ENCODE peak calls at places on chromosomes 13 and 19, in eight cellular contexts. One of them, this sample, is unnamed.

GRCh38 chr19:51368366-51369282 is at the start of gene CLDND2:
- DNase-seq in fibroblast of lung: no peak
- DNase-seq in gastrocnemius medialis: no peak
- DNase-seq in AG04450: no peak
- DNase-seq in BJ: no peak
- DNase-seq in transverse colon: no peak
- DNase-seq in foreskin fibroblast: no peak
- DNase-seq in A549: no peak
- DNase-seq in this sample: no peak

GRCh38 chr13:60398949-60399589 is 2.0 kb downstream of the TDRD3 start:
- DNase-seq in AG04450: no peak
- DNase-seq in fibroblast of lung: peak
- DNase-seq in gastrocnemius medialis: no peak
- DNase-seq in A549: no peak
- DNase-seq in transverse colon: peak
- DNase-seq in foreskin fibroblast: peak
- DNase-seq in BJ: no peak
- DNase-seq in this sample: peak

GRCh38 chr19:46144756-46145155 is 3.3 kb upstream of the IGFL2 start:
- DNase-seq in AG04450: no peak
- DNase-seq in BJ: no peak
- DNase-seq in gastrocnemius medialis: no peak
- DNase-seq in A549: peak
- DNase-seq in fibroblast of lung: no peak
- DNase-seq in foreskin fibroblast: no peak
- DNase-seq in transverse colon: peak
- DNase-seq in this sample: no peak

GRCh38 chr19:15284896-15285295 is 47.4 kb downstream of the BRD4 start:
- DNase-seq in fibroblast of lung: no peak
- DNase-seq in BJ: no peak
- DNase-seq in gastrocnemius medialis: no peak
- DNase-seq in A549: no peak
- DNase-seq in AG04450: no peak
- DNase-seq in transverse colon: no peak
- DNase-seq in foreskin fibroblast: peak
- DNase-seq in this sample: no peak

GRCh38 chr13:92265408-92265807 is 867.0 kb downstream of the GPC5 start:
- DNase-seq in transverse colon: no peak
- DNase-seq in gastrocnemius medialis: no peak
- DNase-seq in BJ: no peak
- DNase-seq in foreskin fibroblast: no peak
- DNase-seq in fibroblast of lung: peak
- DNase-seq in A549: no peak
- DNase-seq in AG04450: no peak
- DNase-seq in this sample: no peak

GRCh38 chr13:48050550-48050949 is 13.0 kb downstream of the NUDT15 start:
- DNase-seq in foreskin fibroblast: no peak
- DNase-seq in fibroblast of lung: no peak
- DNase-seq in gastrocnemius medialis: no peak
- DNase-seq in AG04450: no peak
- DNase-seq in A549: no peak
- DNase-seq in transverse colon: no peak
- DNase-seq in BJ: no peak
- DNase-seq in this sample: no peak

GRCh38 chr13:46756977-46757376 is 40.0 kb downstream of the ESD start:
- DNase-seq in gastrocnemius medialis: no peak
- DNase-seq in A549: no peak
- DNase-seq in foreskin fibroblast: peak
- DNase-seq in transverse colon: no peak
- DNase-seq in BJ: no peak
- DNase-seq in AG04450: no peak
- DNase-seq in fibroblast of lung: peak
- DNase-seq in this sample: peak

GRCh38 chr13:65264066-65264465 is 1966.1 kb downstream of the PCDH9 start:
- DNase-seq in gastrocnemius medialis: no peak
- DNase-seq in A549: no peak
- DNase-seq in foreskin fibroblast: no peak
- DNase-seq in fibroblast of lung: no peak
- DNase-seq in BJ: no peak
- DNase-seq in transverse colon: no peak
- DNase-seq in AG04450: no peak
- DNase-seq in this sample: no peak

GRCh38 chr19:16836115-16836905 is 7.1 kb downstream of the SIN3B start:
- DNase-seq in BJ: no peak
- DNase-seq in fibroblast of lung: peak
- DNase-seq in transverse colon: peak
- DNase-seq in A549: no peak
- DNase-seq in gastrocnemius medialis: no peak
- DNase-seq in foreskin fibroblast: peak
- DNase-seq in AG04450: no peak
- DNase-seq in this sample: peak

GRCh38 chr13:110799246-110800236 is 86.0 kb downstream of the ING1 start:
- DNase-seq in fibroblast of lung: peak
- DNase-seq in gastrocnemius medialis: no peak
- DNase-seq in AG04450: peak
- DNase-seq in transverse colon: no peak
- DNase-seq in A549: no peak
- DNase-seq in BJ: peak
- DNase-seq in foreskin fibroblast: peak
- DNase-seq in this sample: peak

GRCh38 chr13:45364876-45365557 is 24.0 kb upstream of the TPT1 start:
- DNase-seq in BJ: no peak
- DNase-seq in transverse colon: no peak
- DNase-seq in foreskin fibroblast: no peak
- DNase-seq in gastrocnemius medialis: no peak
- DNase-seq in AG04450: no peak
- DNase-seq in A549: no peak
- DNase-seq in fibroblast of lung: no peak
- DNase-seq in this sample: no peak

GRCh38 chr13:32305646-32306045 is 9.5 kb downstream of the ZAR1L start:
- DNase-seq in gastrocnemius medialis: no peak
- DNase-seq in fibroblast of lung: no peak
- DNase-seq in A549: no peak
- DNase-seq in AG04450: no peak
- DNase-seq in foreskin fibroblast: no peak
- DNase-seq in BJ: no peak
- DNase-seq in transverse colon: no peak
- DNase-seq in this sample: no peak

DNA sequence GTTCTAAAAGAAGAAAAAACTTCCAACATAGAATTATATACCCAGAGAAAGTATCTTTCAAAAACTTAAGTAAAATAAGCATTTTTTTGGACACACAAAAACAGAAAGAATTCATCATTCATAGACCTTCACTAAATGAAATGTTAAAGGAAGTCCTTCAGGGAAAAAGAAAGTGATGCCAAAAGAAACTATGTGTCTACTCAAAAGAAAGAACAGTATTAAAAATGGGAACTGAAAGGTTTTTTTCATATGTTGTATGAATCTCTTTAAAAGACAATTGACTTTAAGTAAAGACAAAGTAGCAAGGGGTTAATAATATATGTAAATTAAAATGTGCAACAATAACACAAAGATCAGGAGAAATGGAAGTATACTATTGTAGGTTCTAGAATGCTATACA is 96.5 kb downstream of the DHRS12 start:
- DNase-seq in BJ: no peak
- DNase-seq in gastrocnemius medialis: no peak
- DNase-seq in A549: no peak
- DNase-seq in foreskin fibroblast: no peak
- DNase-seq in fibroblast of lung: no peak
- DNase-seq in transverse colon: no peak
- DNase-seq in AG04450: no peak
- DNase-seq in this sample: no peak
- H3K4me3 ChIP-seq in BJ: no peak
- H3K4me3 ChIP-seq in gastrocnemius medialis: no peak
- H3K4me3 ChIP-seq in A549: no peak
- H3K4me3 ChIP-seq in foreskin fibroblast: no peak
- H3K4me3 ChIP-seq in fibroblast of lung: no peak
- H3K4me3 ChIP-seq in transverse colon: no peak
- H3K4me3 ChIP-seq in AG04450: no peak
- H3K4me3 ChIP-seq in this sample: no peak

GRCh38 chr19:37466798-37467607 is at the start of gene ZNF569:
- DNase-seq in fibroblast of lung: peak
- DNase-seq in foreskin fibroblast: peak
- DNase-seq in A549: peak
- DNase-seq in transverse colon: peak
- DNase-seq in AG04450: peak
- DNase-seq in gastrocnemius medialis: peak
- DNase-seq in BJ: peak
- DNase-seq in this sample: peak
- TF ChIP-seq CTCF in fibroblast of lung: no peak
- TF ChIP-seq CTCF in foreskin fibroblast: no peak
- TF ChIP-seq CTCF in A549: no peak
- TF ChIP-seq CTCF in transverse colon: no peak
- TF ChIP-seq CTCF in AG04450: no peak
- TF ChIP-seq CTCF in gastrocnemius medialis: no peak
- TF ChIP-seq CTCF in BJ: no peak
- TF ChIP-seq CTCF in this sample: no peak

GRCh38 chr13:97109256-97109655 is 112.9 kb upstream of the MBNL2 start:
- DNase-seq in gastrocnemius medialis: no peak
- DNase-seq in foreskin fibroblast: no peak
- DNase-seq in A549: no peak
- DNase-seq in AG04450: no peak
- DNase-seq in transverse colon: no peak
- DNase-seq in BJ: no peak
- DNase-seq in fibroblast of lung: no peak
- DNase-seq in this sample: no peak
- H3K4me3 ChIP-seq in gastrocnemius medialis: peak
- H3K4me3 ChIP-seq in foreskin fibroblast: no peak
- H3K4me3 ChIP-seq in A549: no peak
- H3K4me3 ChIP-seq in AG04450: no peak
- H3K4me3 ChIP-seq in transverse colon: no peak
- H3K4me3 ChIP-seq in BJ: no peak
- H3K4me3 ChIP-seq in fibroblast of lung: no peak
- H3K4me3 ChIP-seq in this sample: no peak

GRCh38 chr13:98397861-98398260 is 179.0 kb downstream of the STK24 start:
- DNase-seq in gastrocnemius medialis: no peak
- DNase-seq in BJ: no peak
- DNase-seq in AG04450: no peak
- DNase-seq in A549: no peak
- DNase-seq in fibroblast of lung: no peak
- DNase-seq in foreskin fibroblast: no peak
- DNase-seq in transverse colon: no peak
- DNase-seq in this sample: no peak

GRCh38 chr13:98394820-98395510 is 181.9 kb downstream of the STK24 start:
- DNase-seq in gastrocnemius medialis: no peak
- DNase-seq in BJ: no peak
- DNase-seq in fibroblast of lung: no peak
- DNase-seq in transverse colon: no peak
- DNase-seq in AG04450: no peak
- DNase-seq in foreskin fibroblast: no peak
- DNase-seq in A549: no peak
- DNase-seq in this sample: no peak

GRCh38 chr13:98396071-98396710 is 180.7 kb downstream of the STK24 start:
- DNase-seq in gastrocnemius medialis: no peak
- DNase-seq in BJ: no peak
- DNase-seq in A549: no peak
- DNase-seq in transverse colon: no peak
- DNase-seq in foreskin fibroblast: no peak
- DNase-seq in fibroblast of lung: no peak
- DNase-seq in AG04450: no peak
- DNase-seq in this sample: peak

GRCh38 chr13:98399756-98400155 is 177.2 kb downstream of the STK24 start:
- DNase-seq in AG04450: no peak
- DNase-seq in A549: no peak
- DNase-seq in transverse colon: no peak
- DNase-seq in foreskin fibroblast: peak
- DNase-seq in gastrocnemius medialis: no peak
- DNase-seq in fibroblast of lung: no peak
- DNase-seq in BJ: peak
- DNase-seq in this sample: no peak

DNA sequence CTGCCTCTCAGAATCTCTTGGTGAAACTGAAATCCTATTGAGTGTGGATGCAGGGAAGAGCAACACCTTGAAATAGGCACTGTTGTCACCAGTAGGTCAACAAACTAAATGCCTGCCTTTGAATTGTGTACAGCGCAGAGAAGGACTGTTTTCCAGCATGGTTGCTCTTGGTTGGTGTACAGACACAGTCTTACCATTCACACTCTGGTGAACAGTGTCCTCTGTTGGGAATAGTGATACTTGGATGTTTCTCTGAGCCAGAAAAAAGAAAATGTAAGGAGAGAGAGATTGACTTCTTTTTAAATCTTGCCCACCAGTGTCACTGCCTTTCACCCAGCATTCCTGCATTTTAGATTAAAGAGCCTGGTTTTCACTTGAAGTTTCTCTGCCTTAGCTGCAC is 179.7 kb downstream of the STK24 start:
- DNase-seq in gastrocnemius medialis: no peak
- DNase-seq in transverse colon: no peak
- DNase-seq in A549: no peak
- DNase-seq in foreskin fibroblast: peak
- DNase-seq in BJ: no peak
- DNase-seq in AG04450: no peak
- DNase-seq in fibroblast of lung: peak
- DNase-seq in this sample: peak
- TF ChIP-seq CTCF in gastrocnemius medialis: no peak
- TF ChIP-seq CTCF in transverse colon: no peak
- TF ChIP-seq CTCF in A549: no peak
- TF ChIP-seq CTCF in foreskin fibroblast: peak
- TF ChIP-seq CTCF in BJ: peak
- TF ChIP-seq CTCF in AG04450: peak
- TF ChIP-seq CTCF in fibroblast of lung: peak
- TF ChIP-seq CTCF in this sample: peak

DNA sequence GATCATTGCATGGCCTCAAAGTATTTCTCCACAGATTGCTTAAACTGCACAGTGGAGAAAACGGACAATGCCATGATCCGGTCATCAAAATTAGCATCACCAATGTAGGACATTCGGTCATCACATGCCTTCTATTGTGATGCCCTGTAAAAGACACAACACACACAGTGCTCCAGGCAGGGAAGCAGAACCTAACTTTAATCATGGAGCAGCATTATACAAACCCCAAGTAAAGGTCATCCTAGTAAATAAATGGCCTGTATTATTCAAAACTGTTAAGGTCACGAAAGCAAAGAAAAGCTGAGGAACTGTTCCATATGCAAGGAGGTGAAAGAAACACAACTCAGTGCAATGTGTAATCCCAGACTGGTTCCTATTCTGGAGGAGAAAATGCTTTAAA is 42.2 kb downstream of the TGDS start:
- DNase-seq in foreskin fibroblast: no peak
- DNase-seq in gastrocnemius medialis: no peak
- DNase-seq in BJ: no peak
- DNase-seq in fibroblast of lung: no peak
- DNase-seq in transverse colon: no peak
- DNase-seq in AG04450: no peak
- DNase-seq in A549: no peak
- DNase-seq in this sample: no peak
- H3K4me3 ChIP-seq in foreskin fibroblast: no peak
- H3K4me3 ChIP-seq in gastrocnemius medialis: no peak
- H3K4me3 ChIP-seq in BJ: no peak
- H3K4me3 ChIP-seq in fibroblast of lung: no peak
- H3K4me3 ChIP-seq in transverse colon: no peak
- H3K4me3 ChIP-seq in AG04450: no peak
- H3K4me3 ChIP-seq in A549: no peak
- H3K4me3 ChIP-seq in this sample: no peak

DNA sequence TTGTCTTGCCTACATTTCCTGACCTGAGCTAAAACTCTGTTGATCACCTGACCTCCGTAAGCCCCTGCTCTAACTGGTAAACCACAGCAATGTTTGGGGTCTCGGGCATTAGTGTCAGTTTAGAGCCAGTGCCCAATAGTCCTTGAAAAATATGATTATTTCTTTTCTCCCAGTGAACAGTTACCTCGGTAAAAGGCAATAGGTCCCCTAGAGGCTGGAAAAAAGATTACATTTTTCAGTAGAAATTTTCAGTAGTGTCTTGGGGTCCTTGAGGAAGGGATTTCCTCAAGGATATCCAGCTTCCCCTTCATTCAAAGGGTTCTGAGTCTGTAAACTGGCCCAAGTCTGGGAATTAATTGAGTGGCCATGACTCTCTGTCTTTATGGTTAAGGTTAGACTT is 177.5 kb downstream of the SLC7A1 start:
- DNase-seq in AG04450: no peak
- DNase-seq in gastrocnemius medialis: no peak
- DNase-seq in fibroblast of lung: no peak
- DNase-seq in BJ: no peak
- DNase-seq in transverse colon: no peak
- DNase-seq in foreskin fibroblast: no peak
- DNase-seq in A549: no peak
- DNase-seq in this sample: no peak
- TF ChIP-seq CTCF in AG04450: no peak
- TF ChIP-seq CTCF in gastrocnemius medialis: no peak
- TF ChIP-seq CTCF in fibroblast of lung: no peak
- TF ChIP-seq CTCF in BJ: no peak
- TF ChIP-seq CTCF in transverse colon: no peak
- TF ChIP-seq CTCF in foreskin fibroblast: no peak
- TF ChIP-seq CTCF in A549: no peak
- TF ChIP-seq CTCF in this sample: peak